ENCODE peak calls at places on chromosomes 4 and X, in five cellular contexts. D is mucosa of gallbladder, I is HT1080, G is cardiac muscle cell, M is Ammon's horn. H is an unnamed sample.

GRCh38 chr4:54637325-54637724 is 20.4 kb upstream of the KIT start:
- DNase-seq in D (no peak), I (no peak), G (no peak), M (no peak), H (no peak)

GRCh38 chrX:50036481-50036880 is 114.1 kb downstream of the CLCN5 start:
- DNase-seq in D (no peak), I (no peak), G (peak), M (no peak), H (no peak)

GRCh38 chrX:56503941-56504673 is 59.3 kb upstream of the UBQLN2 start:
- DNase-seq in D (no peak), I (peak), G (no peak), M (no peak), H (no peak)

GRCh38 chrX:33205321-33205720 is 6.0 kb downstream of the DMD start:
- DNase-seq in D (no peak), I (no peak), G (no peak), M (no peak), H (no peak)

GRCh38 chrX:39910651-39911050 is 187.1 kb downstream of the BCOR start:
- DNase-seq in D (no peak), I (no peak), G (no peak), M (peak), H (no peak)

GRCh38 chr4:16315451-16315850 is 89.2 kb upstream of the TAPT1 start:
- DNase-seq in D (no peak), I (no peak), G (no peak), M (no peak), H (no peak)

GRCh38 chr4:24116107-24116506 is 226.3 kb upstream of the PPARGC1A start:
- DNase-seq in D (no peak), I (no peak), G (no peak), M (no peak), H (no peak)

GRCh38 chr4:107034091-107034698 is 1.9 kb downstream of the DKK2 start:
- DNase-seq in D (peak), I (no peak), G (peak), M (peak), H (peak)

GRCh38 chrX:20585782-20586181 is 319.1 kb upstream of the RPS6KA3 start:
- DNase-seq in D (no peak), I (no peak), G (peak), M (no peak), H (no peak)

GRCh38 chr4:180280076-180280475 is 1963.1 kb upstream of the TENM3 start:
- DNase-seq in D (no peak), I (no peak), G (no peak), M (no peak), H (no peak)

GRCh38 chr4:59553063-59553738 is 1646.9 kb upstream of the ADGRL3 start:
- DNase-seq in D (no peak), I (peak), G (peak), M (peak), H (no peak)

GRCh38 chr4:124939908-124940307 is 227.4 kb upstream of the ANKRD50 start:
- DNase-seq in D (no peak), I (no peak), G (no peak), M (no peak), H (no peak)

GRCh38 chr4:106676173-106676921 is 307.8 kb upstream of the GIMD1 start:
- DNase-seq in D (no peak), I (peak), G (peak), M (no peak), H (no peak)

GRCh38 chr4:185950891-185951290 is 118.1 kb upstream of the TLR3 start:
- DNase-seq in D (no peak), I (no peak), G (no peak), M (no peak), H (no peak)

GRCh38 chr4:71426381-71427042 is 87.7 kb downstream of the SLC4A4 start:
- DNase-seq in D (no peak), I (no peak), G (no peak), M (no peak), H (no peak)

GRCh38 chr4:145816091-145816490 is 122.5 kb downstream of the ZNF827 start:
- DNase-seq in D (no peak), I (no peak), G (no peak), M (no peak), H (no peak)

GRCh38 chr4:41661447-41662076 is 87.0 kb downstream of the PHOX2B start:
- DNase-seq in D (peak), I (peak), G (peak), M (peak), H (no peak)

H was measured in ascending aorta.